ENCODE peak calls at places on chromosomes 2 and 18, in six cellular contexts. One of them, this sample, is unnamed.
A peak's percentile ranks its signal among the peaks of the same experiment; 100 is the strongest.

GRCh38 chr2:113160962-113161361 is 12.8 kb upstream of the PSD4 start:
- DNase-seq in HCT116: no peak
- DNase-seq in body of pancreas: no peak
- DNase-seq in thyroid gland: no peak
- DNase-seq in uterus: no peak
- DNase-seq in heart left ventricle: no peak
- DNase-seq in this sample: no peak

GRCh38 chr2:183996825-183997823 is 601.2 kb upstream of the ZNF804A start:
- DNase-seq in HCT116: no peak
- DNase-seq in body of pancreas: peak; percentile 81
- DNase-seq in thyroid gland: peak; percentile 58
- DNase-seq in uterus: no peak
- DNase-seq in heart left ventricle: no peak
- DNase-seq in this sample: no peak

GRCh38 chr2:164879901-164880535 is 38.4 kb upstream of the COBLL1 start:
- DNase-seq in HCT116: no peak
- DNase-seq in body of pancreas: no peak
- DNase-seq in thyroid gland: no peak
- DNase-seq in uterus: no peak
- DNase-seq in heart left ventricle: no peak
- DNase-seq in this sample: no peak

GRCh38 chr18:35161934-35162333 is 78.9 kb upstream of the ZNF397 start:
- DNase-seq in HCT116: no peak
- DNase-seq in body of pancreas: no peak
- DNase-seq in thyroid gland: no peak
- DNase-seq in uterus: no peak
- DNase-seq in heart left ventricle: no peak
- DNase-seq in this sample: no peak

GRCh38 chr2:239953418-239954061 is 71.6 kb downstream of the NDUFA10 start:
- DNase-seq in HCT116: no peak
- DNase-seq in body of pancreas: no peak
- DNase-seq in thyroid gland: peak; percentile 33
- DNase-seq in uterus: peak; percentile 57
- DNase-seq in heart left ventricle: peak; percentile 57
- DNase-seq in this sample: peak; percentile 39

GRCh38 chr18:25099838-25100393 is 252.1 kb downstream of the ZNF521 start:
- DNase-seq in HCT116: no peak
- DNase-seq in body of pancreas: no peak
- DNase-seq in thyroid gland: no peak
- DNase-seq in uterus: no peak
- DNase-seq in heart left ventricle: no peak
- DNase-seq in this sample: no peak

GRCh38 chr2:163906410-163906809 is 170.6 kb upstream of the FIGN start:
- DNase-seq in HCT116: no peak
- DNase-seq in body of pancreas: no peak
- DNase-seq in thyroid gland: no peak
- DNase-seq in uterus: no peak
- DNase-seq in heart left ventricle: no peak
- DNase-seq in this sample: no peak

GRCh38 chr18:25962919-25963318 is 127.5 kb downstream of the SS18 start:
- DNase-seq in HCT116: no peak
- DNase-seq in body of pancreas: no peak
- DNase-seq in thyroid gland: no peak
- DNase-seq in uterus: no peak
- DNase-seq in heart left ventricle: no peak
- DNase-seq in this sample: no peak

GRCh38 chr2:187550797-187551306 is 3.4 kb downstream of the TFPI start:
- DNase-seq in HCT116: no peak
- DNase-seq in body of pancreas: no peak
- DNase-seq in thyroid gland: no peak
- DNase-seq in uterus: no peak
- DNase-seq in heart left ventricle: no peak
- DNase-seq in this sample: no peak

GRCh38 chr2:148978026-148978685 is 60.3 kb upstream of the LYPD6B start:
- DNase-seq in HCT116: no peak
- DNase-seq in body of pancreas: no peak
- DNase-seq in thyroid gland: peak; percentile 58
- DNase-seq in uterus: no peak
- DNase-seq in heart left ventricle: no peak
- DNase-seq in this sample: no peak

GRCh38 chr2:44793322-44793870 is 148.1 kb upstream of the SIX3 start:
- DNase-seq in HCT116: no peak
- DNase-seq in body of pancreas: no peak
- DNase-seq in thyroid gland: no peak
- DNase-seq in uterus: no peak
- DNase-seq in heart left ventricle: no peak
- DNase-seq in this sample: no peak

GRCh38 chr2:169237939-169238338 is 124.4 kb downstream of the LRP2 start:
- DNase-seq in HCT116: no peak
- DNase-seq in body of pancreas: no peak
- DNase-seq in thyroid gland: no peak
- DNase-seq in uterus: no peak
- DNase-seq in heart left ventricle: no peak
- DNase-seq in this sample: no peak

GRCh38 chr2:169232551-169233154 is 129.7 kb downstream of the LRP2 start:
- DNase-seq in HCT116: no peak
- DNase-seq in body of pancreas: no peak
- DNase-seq in thyroid gland: no peak
- DNase-seq in uterus: no peak
- DNase-seq in heart left ventricle: no peak
- DNase-seq in this sample: no peak

GRCh38 chr2:169237286-169237685 is 125.0 kb downstream of the LRP2 start:
- DNase-seq in HCT116: no peak
- DNase-seq in body of pancreas: no peak
- DNase-seq in thyroid gland: no peak
- DNase-seq in uterus: no peak
- DNase-seq in heart left ventricle: no peak
- DNase-seq in this sample: no peak
- TF ChIP-seq POLR2A in HCT116: no peak
- TF ChIP-seq POLR2A in body of pancreas: no peak
- TF ChIP-seq POLR2A in thyroid gland: no peak
- TF ChIP-seq POLR2A in uterus: no peak
- TF ChIP-seq POLR2A in heart left ventricle: no peak
- TF ChIP-seq POLR2A in this sample: no peak

DNA sequence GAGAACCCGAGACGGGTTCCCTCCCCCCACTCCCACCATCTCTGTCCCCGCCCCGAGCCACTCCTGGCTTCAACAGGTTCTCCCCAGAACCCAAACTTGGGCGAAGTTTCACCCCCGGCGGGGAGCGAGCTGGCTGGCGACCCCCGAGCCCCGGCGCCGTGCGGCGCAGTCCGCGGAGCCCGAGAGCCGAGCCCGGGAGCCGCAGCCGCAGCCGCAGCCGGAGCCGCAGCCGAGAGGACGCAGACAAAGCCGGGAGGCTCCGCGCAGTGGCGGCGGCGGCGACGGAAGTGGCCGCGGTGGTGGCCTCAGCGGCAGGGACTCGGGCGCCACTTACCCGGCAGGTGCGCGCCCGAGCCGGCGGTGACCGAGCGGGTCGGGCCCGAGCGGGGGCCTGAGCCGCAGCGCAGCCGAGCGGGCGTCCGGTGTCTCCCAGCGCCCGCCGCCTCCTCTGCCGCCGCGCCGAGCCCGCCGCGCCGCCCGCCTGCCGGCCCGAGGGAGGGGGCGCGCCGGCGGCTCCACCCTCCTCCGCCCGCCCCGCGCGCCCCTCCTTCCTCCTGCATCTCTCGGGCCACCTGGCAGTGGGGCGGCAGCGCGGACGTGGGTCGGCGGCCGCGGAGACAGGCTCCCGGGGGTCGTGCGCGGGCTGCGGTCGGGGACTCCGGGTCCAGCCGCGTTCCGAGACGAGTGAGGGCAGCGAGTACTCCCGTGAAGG is at the start of gene ECEL1:
- DNase-seq in HCT116: no peak
- DNase-seq in body of pancreas: no peak
- DNase-seq in thyroid gland: no peak
- DNase-seq in uterus: no peak
- DNase-seq in heart left ventricle: no peak
- DNase-seq in this sample: no peak
- H3K27me3 ChIP-seq in HCT116: no peaks in the 10 kb centered on the region
- H3K27me3 ChIP-seq in body of pancreas: no peaks in the 10 kb centered on the region
- H3K27me3 ChIP-seq in thyroid gland: peaks cover 18% of the 10 kb centered on the region
- H3K27me3 ChIP-seq in uterus: peaks cover 3% of the 10 kb centered on the region
- H3K27me3 ChIP-seq in heart left ventricle: peaks cover 46% of the 10 kb centered on the region
- H3K27me3 ChIP-seq in this sample: peaks cover 39% of the 10 kb centered on the region

DNA sequence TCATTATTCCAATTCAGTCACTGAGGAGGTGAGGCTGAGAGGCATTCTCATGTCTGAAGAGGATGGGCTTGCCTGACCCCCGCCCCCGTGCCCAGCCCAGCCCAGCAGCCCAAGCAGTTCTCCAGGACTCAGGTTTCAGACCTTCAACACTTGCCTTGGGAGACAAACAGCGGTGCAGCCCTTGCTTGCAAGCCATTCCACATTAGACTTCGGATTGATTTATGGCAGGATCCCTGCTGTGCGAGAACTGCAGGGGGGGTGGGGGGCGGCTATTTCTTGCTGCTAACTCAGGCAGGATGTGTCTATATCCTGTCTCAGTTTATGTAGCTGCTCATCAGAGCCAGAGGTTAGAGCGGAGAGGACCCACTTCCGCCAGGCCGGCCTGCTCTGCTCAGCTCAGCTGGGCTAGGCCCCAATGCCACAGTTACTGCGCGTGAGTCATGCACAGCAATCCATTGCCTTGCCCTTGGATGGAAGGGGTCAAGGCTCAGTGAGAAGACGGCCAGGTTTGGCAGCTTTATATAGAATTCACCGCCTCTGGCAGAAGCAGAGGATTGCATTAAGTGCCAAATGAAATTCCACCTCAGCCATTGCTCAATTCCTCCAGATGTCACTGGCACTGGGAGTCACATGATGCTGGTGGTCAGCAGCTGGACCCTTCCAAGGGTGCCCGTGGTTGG is 1.8 kb downstream of the GYPC start:
- DNase-seq in HCT116: peak; percentile 63
- DNase-seq in body of pancreas: peak; percentile 62
- DNase-seq in thyroid gland: peak; percentile 41
- DNase-seq in uterus: peak; percentile 86
- DNase-seq in heart left ventricle: peak; percentile 77
- DNase-seq in this sample: peak; percentile 87
- TF ChIP-seq POLR2A in HCT116: no peak
- TF ChIP-seq POLR2A in body of pancreas: peak; percentile 48
- TF ChIP-seq POLR2A in thyroid gland: no peak
- TF ChIP-seq POLR2A in uterus: no peak
- TF ChIP-seq POLR2A in heart left ventricle: peak; percentile 61
- TF ChIP-seq POLR2A in this sample: peak; percentile 71

DNA sequence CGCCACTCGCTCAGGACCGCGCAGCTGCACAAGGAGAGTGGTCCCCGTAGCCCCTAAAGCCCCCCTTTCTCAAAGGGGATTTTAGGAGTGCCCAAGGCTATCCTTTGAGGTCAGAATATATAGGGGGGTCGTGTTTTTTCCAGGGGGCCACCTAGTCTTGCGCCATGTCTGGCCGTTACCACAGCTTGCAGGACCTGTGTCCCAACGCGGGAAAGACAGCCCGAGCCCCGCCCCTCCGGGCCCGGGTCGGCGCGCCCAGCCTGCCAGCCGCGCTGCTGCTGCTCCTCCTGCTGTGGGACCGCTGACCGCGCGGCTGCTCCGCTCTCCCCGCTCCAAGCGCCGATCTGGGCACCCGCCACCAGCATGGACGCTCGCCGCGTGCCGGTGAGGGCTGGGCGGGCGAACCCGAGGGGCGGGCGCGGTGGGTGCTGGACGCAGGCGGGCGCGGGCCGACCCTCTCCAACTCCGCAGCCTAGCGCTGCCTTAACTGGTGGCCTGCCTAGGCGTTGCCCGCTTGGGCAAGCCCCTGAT is at the start of gene CDCA7:
- DNase-seq in HCT116: peak; percentile 54
- DNase-seq in body of pancreas: peak; percentile 77
- DNase-seq in thyroid gland: peak; percentile 48
- DNase-seq in uterus: peak; percentile 40
- DNase-seq in heart left ventricle: peak; percentile 56
- DNase-seq in this sample: peak; percentile 19
- H3K27me3 ChIP-seq in HCT116: no peaks in the 10 kb centered on the region
- H3K27me3 ChIP-seq in body of pancreas: peaks cover 19% of the 10 kb centered on the region
- H3K27me3 ChIP-seq in thyroid gland: peaks cover 11% of the 10 kb centered on the region
- H3K27me3 ChIP-seq in uterus: peaks cover 4% of the 10 kb centered on the region
- H3K27me3 ChIP-seq in heart left ventricle: peaks cover 28% of the 10 kb centered on the region
- H3K27me3 ChIP-seq in this sample: peaks cover 13% of the 10 kb centered on the region

GRCh38 chr2:100291152-100291970 is 30.9 kb downstream of the LONRF2 start:
- DNase-seq in HCT116: peak; percentile 97
- DNase-seq in body of pancreas: peak; percentile 64
- DNase-seq in thyroid gland: peak; percentile 95
- DNase-seq in uterus: peak; percentile 93
- DNase-seq in heart left ventricle: no peak
- DNase-seq in this sample: no peak
- TF ChIP-seq POLR2A in HCT116: peak; percentile 30
- TF ChIP-seq POLR2A in body of pancreas: no peak
- TF ChIP-seq POLR2A in thyroid gland: no peak
- TF ChIP-seq POLR2A in uterus: no peak
- TF ChIP-seq POLR2A in heart left ventricle: no peak
- TF ChIP-seq POLR2A in this sample: no peak

DNA sequence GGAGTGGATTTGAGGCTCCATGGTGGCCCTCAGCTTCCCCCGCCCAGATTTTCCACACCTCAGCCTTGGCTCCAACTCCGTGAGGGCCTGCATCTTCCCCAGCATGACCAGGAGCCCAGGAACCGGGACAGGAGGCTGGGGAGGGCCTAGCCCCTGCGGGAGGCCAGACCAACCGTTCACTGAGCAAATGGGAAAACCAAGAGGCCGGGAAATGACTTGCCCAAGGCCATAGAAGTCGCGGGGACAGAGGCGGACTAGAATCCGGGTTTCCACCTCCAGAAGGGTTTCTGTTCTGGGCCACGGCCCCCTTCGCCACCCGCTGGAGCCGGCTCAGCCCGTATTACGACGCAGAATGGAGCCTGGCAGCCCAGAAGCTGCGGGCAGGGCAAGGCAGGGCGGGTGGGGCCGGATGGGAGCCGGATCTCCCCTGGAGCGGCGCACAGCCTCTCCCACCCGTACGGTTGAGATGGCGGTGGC is 7.9 kb upstream of the CRYBA2 start:
- DNase-seq in HCT116: no peak
- DNase-seq in body of pancreas: peak; percentile 15
- DNase-seq in thyroid gland: no peak
- DNase-seq in uterus: no peak
- DNase-seq in heart left ventricle: no peak
- DNase-seq in this sample: no peak
- H3K27me3 ChIP-seq in HCT116: no peaks in the 10 kb centered on the region
- H3K27me3 ChIP-seq in body of pancreas: no peaks in the 10 kb centered on the region
- H3K27me3 ChIP-seq in thyroid gland: peaks cover 22% of the 10 kb centered on the region
- H3K27me3 ChIP-seq in uterus: peaks cover 19% of the 10 kb centered on the region
- H3K27me3 ChIP-seq in heart left ventricle: peaks cover 90% of the 10 kb centered on the region
- H3K27me3 ChIP-seq in this sample: peaks cover 48% of the 10 kb centered on the region